ENCODE peak calls at places on chromosomes 13 and 19, in seven cellular contexts. A is HCT116, O is PC-9, M is GM23338, W is GM23248, G is hepatocyte, I is MM.1S. B is an unnamed sample. For H3K9me2, the result is how much of the 10 kb centered on the place peaks cover.

GRCh38 chr13:36297259-36297599 is 385 bp downstream of the CCDC169 start:
- DNase-seq in G (no peak), O (peak), A (no peak), M (no peak), W (peak), I (no peak), B (peak)

GRCh38 chr19:53389591-53390377 is 5.2 kb upstream of the ZNF765 start:
- DNase-seq in O (no peak), G (no peak), M (peak), I (no peak), W (no peak), A (no peak), B (no peak)

GRCh38 chr13:95604534-95604915 is 40.0 kb downstream of the DZIP1 start:
- DNase-seq in I (no peak), A (no peak), M (no peak), O (no peak), G (no peak), W (no peak), B (peak)

GRCh38 chr13:91346848-91347211 is 657 bp upstream of the MIR17HG start:
- DNase-seq in A (no peak), I (peak), O (no peak), M (peak), G (peak), W (peak), B (peak)

GRCh38 chr13:110275931-110276552 is 30.9 kb downstream of the COL4A1 start:
- DNase-seq in M (no peak), W (no peak), O (no peak), G (no peak), A (no peak), I (no peak), B (no peak)

GRCh38 chr19:13937479-13938360 is 497 bp downstream of the PODNL1 start:
- DNase-seq in I (no peak), W (peak), O (no peak), G (no peak), A (no peak), M (peak), B (no peak)

GRCh38 chr19:11198769-11199469 is 1.6 kb upstream of the KANK2 start:
- DNase-seq in I (no peak), W (no peak), A (no peak), M (no peak), O (no peak), G (no peak), B (no peak)

GRCh38 chr13:91579320-91579719 is 180.9 kb downstream of the GPC5 start:
- DNase-seq in W (no peak), A (no peak), I (no peak), G (no peak), O (no peak), M (no peak), B (no peak)

GRCh38 chr13:111875922-111876321 is 191.0 kb upstream of the SOX1 start:
- DNase-seq in G (no peak), O (no peak), W (no peak), I (no peak), A (no peak), M (no peak), B (no peak)

GRCh38 chr19:6048348-6048747 is 62.0 kb downstream of the RFX2 start:
- DNase-seq in I (no peak), A (no peak), O (no peak), W (no peak), G (no peak), M (no peak), B (no peak)

GRCh38 chr19:41695745-41696144 is 7.7 kb upstream of the CEACAM7 start:
- DNase-seq in M (no peak), G (no peak), I (no peak), W (no peak), A (no peak), O (no peak), B (no peak)

GRCh38 chr19:40802300-40803169 is 3.5 kb downstream of the EGLN2 start:
- DNase-seq in O (no peak), W (peak), A (no peak), G (no peak), M (no peak), I (no peak), B (no peak)

GRCh38 chr19:12751635-12752034 is at the start of gene BEST2:
- DNase-seq in O (no peak), A (no peak), W (no peak), I (no peak), M (peak), G (no peak), B (no peak)

GRCh38 chr19:13865578-13866462 is 11.1 kb upstream of the NANOS3 start:
- DNase-seq in M (no peak), I (no peak), A (no peak), O (peak), G (no peak), W (peak), B (no peak)

GRCh38 chr19:47247308-47247990 is 8.9 kb upstream of the CCDC9 start:
- DNase-seq in W (peak), I (peak), A (no peak), M (peak), O (peak), G (peak), B (peak)

GRCh38 chr19:51564791-51565190 is 6.3 kb upstream of the ZNF175 start:
- DNase-seq in G (no peak), O (no peak), I (no peak), M (peak), W (no peak), A (no peak), B (no peak)

GRCh38 chr13:33279898-33280549 is 5.5 kb downstream of the STARD13 start:
- DNase-seq in M (no peak), G (peak), W (peak), O (peak), I (no peak), A (no peak), B (peak)

GRCh38 chr13:69579351-69579750 is 528.3 kb upstream of the ATXN8OS start:
- DNase-seq in O (no peak), W (no peak), G (peak), I (peak), M (peak), A (no peak), B (peak)

GRCh38 chr13:26562538-26562890 is 5.0 kb downstream of the WASF3 start:
- DNase-seq in M (no peak), A (no peak), G (no peak), O (no peak), W (peak), I (no peak), B (no peak)

GRCh38 chr19:43332058-43332922 is 21.2 kb upstream of the CD177 start:
- DNase-seq in O (no peak), W (no peak), G (no peak), M (peak), A (no peak), I (no peak), B (no peak)

GRCh38 chr13:73272831-73273230 is 214.0 kb downstream of the KLF5 start:
- DNase-seq in O (no peak), G (no peak), I (no peak), M (no peak), A (no peak), W (no peak), B (no peak)

GRCh38 chr13:112657850-112658445 is 31.9 kb upstream of the ATP11A start:
- DNase-seq in W (peak), G (peak), O (peak), A (no peak), M (no peak), I (no peak), B (peak)

GRCh38 chr19:4981681-4981958 is 12.7 kb downstream of the KDM4B start:
- DNase-seq in W (no peak), I (no peak), G (no peak), O (no peak), A (no peak), M (no peak), B (no peak)

GRCh38 chr19:4980838-4981680 is 12.1 kb downstream of the KDM4B start:
- DNase-seq in M (peak), A (no peak), W (no peak), I (no peak), O (no peak), G (no peak), B (no peak)

GRCh38 chr19:4979211-4979807 is 10.4 kb downstream of the KDM4B start:
- DNase-seq in O (no peak), M (no peak), I (no peak), A (no peak), G (no peak), W (no peak), B (no peak)

GRCh38 chr19:4977299-4978174 is 8.6 kb downstream of the KDM4B start:
- DNase-seq in A (no peak), M (no peak), G (no peak), I (no peak), W (peak), O (no peak), B (no peak)

DNA sequence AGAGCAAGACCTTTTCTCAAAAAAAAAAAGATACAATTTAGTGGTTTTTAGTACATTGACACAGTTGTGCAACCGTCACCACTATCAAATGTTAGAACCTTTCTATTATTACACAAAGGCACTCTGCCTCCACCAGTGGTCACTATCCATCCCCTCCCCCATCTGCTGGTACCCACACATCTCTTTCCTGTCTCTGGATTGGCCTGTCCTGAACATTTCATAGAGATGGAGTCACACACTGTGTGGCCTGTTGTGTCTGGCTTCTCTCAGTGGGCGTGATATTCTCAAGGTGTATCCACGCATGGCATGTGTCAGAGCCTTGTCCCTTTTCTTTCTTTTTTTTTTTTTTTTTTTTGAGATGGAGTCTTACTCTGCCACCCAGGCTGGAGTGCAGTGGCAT is 11.2 kb downstream of the KDM4B start:
- DNase-seq in G (no peak), W (peak), A (no peak), O (no peak), I (no peak), M (no peak), B (no peak)
- H2AFZ ChIP-seq in G (no peak), W (no peak), A (no peak), O (no peak), I (no peak), M (no peak), B (no peak)

DNA sequence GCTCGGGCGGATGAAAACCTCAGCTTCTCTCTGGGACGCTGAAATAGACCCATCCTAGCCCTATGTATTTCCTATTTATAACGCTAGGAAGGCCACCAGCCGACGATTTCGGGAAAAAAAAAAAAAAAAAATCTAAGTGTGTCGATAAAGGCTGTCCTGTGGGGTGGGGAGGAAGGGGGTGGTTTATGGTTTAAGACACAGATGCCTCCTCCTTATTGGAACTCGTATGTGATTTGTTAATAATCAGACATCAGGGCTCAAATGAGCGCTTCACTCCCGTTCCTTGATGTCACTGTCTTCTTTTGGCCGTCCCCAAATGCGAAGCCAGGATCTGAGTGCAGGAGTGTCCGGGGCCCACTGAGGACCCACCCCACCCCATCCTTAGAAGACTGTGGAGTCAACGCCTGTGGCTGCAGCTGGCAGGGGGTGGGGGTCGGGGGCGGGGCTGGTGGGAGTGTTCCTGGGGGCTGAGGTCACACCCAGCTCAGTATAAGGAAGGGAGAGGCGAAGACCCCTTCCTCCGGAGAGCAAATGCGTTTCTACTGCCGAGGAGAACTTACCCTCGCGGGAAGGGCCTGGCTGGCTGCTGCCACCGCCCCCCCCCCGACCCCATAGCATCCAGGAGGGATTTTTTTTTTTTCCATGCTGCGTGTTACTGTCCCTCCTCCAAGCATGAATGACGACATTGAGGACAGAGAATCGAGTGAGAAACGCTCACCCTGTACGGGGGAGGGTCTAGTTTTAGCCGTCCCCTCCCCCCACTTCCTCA is 971 bp downstream of the ATCAY start:
- DNase-seq in W (no peak), I (no peak), A (no peak), O (no peak), G (no peak), M (peak), B (no peak)
- TF ChIP-seq EZH2 in W (peak), I (no peak), A (no peak), O (no peak), G (peak), M (no peak), B (no peak)

GRCh38 chr13:51894239-51894638 is 32.5 kb downstream of the CCDC70 start:
- DNase-seq in O (no peak), I (no peak), M (peak), G (no peak), A (no peak), W (no peak), B (peak)

GRCh38 chr13:51892657-51893056 is 30.9 kb downstream of the CCDC70 start:
- DNase-seq in M (no peak), W (no peak), A (no peak), O (no peak), G (no peak), I (no peak), B (no peak)

GRCh38 chr13:51900471-51900870 is 38.7 kb downstream of the CCDC70 start:
- DNase-seq in G (no peak), A (no peak), W (no peak), I (no peak), O (no peak), M (no peak), B (no peak)

DNA sequence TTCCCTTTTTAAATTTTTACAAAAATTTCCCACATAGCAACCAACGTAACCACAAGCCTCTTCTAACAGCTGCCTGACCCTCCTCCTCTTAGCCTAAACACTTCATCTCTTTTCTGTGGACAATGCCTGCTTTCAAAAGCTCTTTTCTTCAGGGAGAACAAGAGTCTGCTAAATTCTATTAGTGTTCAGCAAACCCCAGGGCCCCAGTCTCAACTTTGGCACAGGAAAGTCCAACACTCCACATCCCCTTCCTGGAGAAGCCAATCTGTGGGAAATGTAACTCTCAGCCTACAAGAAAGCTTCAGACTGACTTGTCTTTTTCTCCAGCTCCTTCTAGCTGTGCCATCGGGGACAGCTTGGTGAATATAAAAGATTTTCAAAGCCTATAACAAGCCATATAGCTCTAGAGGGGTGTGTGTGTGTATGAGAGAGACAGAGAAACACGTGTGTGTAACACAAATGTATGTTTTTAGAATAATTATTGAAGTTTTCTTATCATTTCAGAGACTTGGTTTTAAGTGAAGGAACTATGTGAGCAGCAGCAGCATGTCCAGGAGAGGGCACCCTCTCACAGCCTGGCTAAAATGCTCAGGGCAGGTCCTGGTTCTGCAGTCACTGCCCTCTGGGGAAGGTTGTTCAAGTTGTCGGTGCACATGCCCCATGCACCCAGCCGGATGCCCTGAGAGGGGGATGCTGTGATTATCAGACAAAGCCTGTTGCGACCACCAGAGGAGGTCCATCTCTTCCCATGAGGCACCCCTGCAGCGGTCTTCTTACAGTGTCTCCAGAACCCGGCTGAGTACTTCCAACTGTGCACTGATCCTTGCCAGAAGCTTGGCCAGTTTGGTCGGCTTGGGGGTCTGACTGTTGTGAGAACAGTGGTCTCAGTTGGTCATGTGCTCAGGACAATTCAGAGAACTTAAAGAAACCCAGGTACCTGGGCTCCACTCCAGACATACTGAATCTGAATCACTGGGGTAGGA is 34.4 kb downstream of the CCDC70 start:
- DNase-seq in I (peak), G (peak), M (peak), O (peak), W (peak), A (peak), B (peak)
- H3K9me2 ChIP-seq in I (under half), G (under half), M (under half), O (under half), W (under half), A (under half), B (under half)

GRCh38 chr19:10104665-10105221 is 1.4 kb upstream of the PPAN start:
- DNase-seq in G (no peak), W (no peak), I (no peak), M (no peak), O (no peak), A (no peak), B (no peak)
- H2AFZ ChIP-seq in G (no peak), W (peak), I (no peak), M (peak), O (no peak), A (peak), B (no peak)

GRCh38 chr19:48398329-48399235 is 5.1 kb downstream of the GRIN2D start:
- DNase-seq in M (peak), O (peak), A (peak), I (peak), G (peak), W (peak), B (peak)
- TF ChIP-seq EZH2 in M (no peak), O (no peak), A (no peak), I (no peak), G (no peak), W (no peak), B (no peak)

GRCh38 chr13:38401276-38401675 is 51.6 kb downstream of the UFM1 start:
- DNase-seq in A (no peak), M (no peak), I (no peak), W (no peak), G (no peak), O (no peak), B (no peak)
- H3K9me2 ChIP-seq in A (under half), M (under half), I (under half), W (under half), G (under half), O (under half), B (under half)

GRCh38 chr19:498591-498950 is 2.3 kb downstream of the MADCAM1 start:
- DNase-seq in G (peak), O (no peak), I (no peak), A (no peak), W (no peak), M (no peak), B (no peak)
- H2AFZ ChIP-seq in G (no peak), O (no peak), I (no peak), A (no peak), W (no peak), M (peak), B (no peak)

DNA sequence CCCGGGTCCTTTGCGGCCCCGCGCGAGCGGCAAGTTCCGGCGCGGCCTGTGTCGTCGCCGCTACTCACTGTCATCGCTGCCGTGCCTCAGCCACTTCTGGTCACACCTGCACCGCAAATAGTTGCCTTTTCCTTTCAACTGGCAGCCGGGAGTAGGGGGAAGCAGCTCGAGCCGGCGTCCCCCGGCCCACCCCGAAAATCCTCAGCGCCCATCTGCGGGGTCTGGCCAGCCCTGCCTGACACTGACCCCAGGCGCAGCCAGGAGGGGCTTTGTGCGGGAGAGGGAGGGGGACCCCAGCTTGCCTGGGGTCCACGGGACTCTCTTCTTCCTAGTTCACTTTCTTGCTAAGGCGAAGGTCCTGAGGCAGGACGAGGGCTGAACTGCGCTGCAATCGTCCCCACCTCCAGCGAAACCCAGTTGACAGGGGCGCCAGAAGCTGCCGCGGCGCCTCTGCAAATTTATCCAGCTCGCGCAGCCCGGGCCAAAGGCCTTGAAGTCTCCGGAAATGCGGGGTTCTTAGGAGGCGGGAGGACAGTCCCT is 1.7 kb downstream of the PDX1 start:
- DNase-seq in G (no peak), I (no peak), M (peak), O (no peak), W (no peak), A (no peak), B (no peak)
- TF ChIP-seq EZH2 in G (no peak), I (no peak), M (peak), O (no peak), W (no peak), A (no peak), B (no peak)

DNA sequence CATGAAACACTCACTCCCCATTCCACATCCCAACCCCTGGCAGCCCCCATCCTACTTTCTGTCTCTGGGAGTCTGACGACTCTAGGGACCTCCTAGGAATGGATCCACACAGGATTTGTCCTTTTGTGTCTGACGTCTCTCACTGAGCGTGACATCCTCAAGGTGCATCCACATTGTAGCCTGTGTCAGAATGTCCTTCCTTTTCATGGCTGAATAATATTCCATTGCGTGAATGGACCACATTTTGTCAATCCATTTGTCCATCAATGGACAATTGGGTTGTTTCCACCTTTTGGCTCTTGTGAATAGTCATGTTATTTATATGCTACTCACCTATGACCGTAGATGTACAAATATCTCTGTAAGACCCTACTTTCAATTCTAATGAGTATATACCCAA is 16.8 kb upstream of the NMRK2 start:
- DNase-seq in G (no peak), W (no peak), O (no peak), I (no peak), M (no peak), A (no peak), B (no peak)
- H3K9me2 ChIP-seq in G (under half), W (under half), O (under half), I (under half), M (under half), A (under half), B (under half)

GRCh38 chr13:28684257-28684656 is 25.3 kb downstream of the POMP start:
- DNase-seq in M (peak), G (peak), O (no peak), A (no peak), W (peak), I (no peak), B (no peak)
- H2AFZ ChIP-seq in M (no peak), G (no peak), O (no peak), A (no peak), W (no peak), I (no peak), B (no peak)

B was measured in PC-3.